ENCODE peak calls at places on chromosomes 3 and 15, in six cellular contexts. O is K562, S is breast epithelium, H is GM12892, E is sigmoid colon, P is endothelial cell of umbilical vein. B is an unnamed sample.

GRCh38 chr3:156421534-156421933 is 133.4 kb downstream of the SSR3 start:
- DNase-seq in S (no peak), P (no peak), E (no peak), H (no peak), O (no peak), B (no peak)

GRCh38 chr3:46660003-46660402 is 33.5 kb downstream of the ALS2CL start:
- DNase-seq in E (no peak), O (no peak), P (no peak), S (no peak), H (no peak), B (peak)

GRCh38 chr15:31840849-31841476 is 189.4 kb upstream of the CHRNA7 start:
- DNase-seq in P (no peak), E (no peak), S (no peak), H (no peak), O (no peak), B (no peak)

GRCh38 chr3:158727499-158728377 is 4.5 kb downstream of the RARRES1 start:
- DNase-seq in P (peak), H (peak), O (peak), E (peak), S (peak), B (no peak)

GRCh38 chr3:151660890-151661289 is 72.8 kb upstream of the AADACL2 start:
- DNase-seq in S (no peak), H (no peak), P (no peak), O (no peak), E (no peak), B (no peak)

GRCh38 chr3:152174876-152175575 is 93.7 kb upstream of the MBNL1 start:
- DNase-seq in E (no peak), O (no peak), P (no peak), H (no peak), S (no peak), B (no peak)

GRCh38 chr3:31011383-31011782 is 116.9 kb upstream of the GADL1 start:
- DNase-seq in P (no peak), O (no peak), E (no peak), S (no peak), H (no peak), B (no peak)

GRCh38 chr15:38941399-38941953 is 376.9 kb upstream of the RASGRP1 start:
- DNase-seq in S (no peak), E (no peak), O (no peak), H (no peak), P (peak), B (no peak)

GRCh38 chr15:71276355-71276665 is 161.0 kb downstream of the THSD4 start:
- DNase-seq in E (no peak), P (no peak), H (no peak), O (no peak), S (no peak), B (no peak)

GRCh38 chr3:187066228-187066995 is 72.9 kb downstream of the RPL39L start:
- DNase-seq in O (peak), E (no peak), S (no peak), H (no peak), P (peak), B (peak)

GRCh38 chr3:194287977-194288706 is 63.0 kb downstream of the CPN2 start:
- DNase-seq in S (no peak), P (no peak), H (no peak), E (peak), O (no peak), B (no peak)

GRCh38 chr3:26623409-26624208 is 1.0 kb downstream of the LRRC3B start:
- DNase-seq in E (peak), O (no peak), P (no peak), H (peak), S (no peak), B (no peak)

GRCh38 chr3:58188173-58188564 is 22.6 kb downstream of the DNASE1L3 start:
- DNase-seq in P (no peak), H (no peak), E (no peak), O (no peak), S (no peak), B (no peak)

DNA sequence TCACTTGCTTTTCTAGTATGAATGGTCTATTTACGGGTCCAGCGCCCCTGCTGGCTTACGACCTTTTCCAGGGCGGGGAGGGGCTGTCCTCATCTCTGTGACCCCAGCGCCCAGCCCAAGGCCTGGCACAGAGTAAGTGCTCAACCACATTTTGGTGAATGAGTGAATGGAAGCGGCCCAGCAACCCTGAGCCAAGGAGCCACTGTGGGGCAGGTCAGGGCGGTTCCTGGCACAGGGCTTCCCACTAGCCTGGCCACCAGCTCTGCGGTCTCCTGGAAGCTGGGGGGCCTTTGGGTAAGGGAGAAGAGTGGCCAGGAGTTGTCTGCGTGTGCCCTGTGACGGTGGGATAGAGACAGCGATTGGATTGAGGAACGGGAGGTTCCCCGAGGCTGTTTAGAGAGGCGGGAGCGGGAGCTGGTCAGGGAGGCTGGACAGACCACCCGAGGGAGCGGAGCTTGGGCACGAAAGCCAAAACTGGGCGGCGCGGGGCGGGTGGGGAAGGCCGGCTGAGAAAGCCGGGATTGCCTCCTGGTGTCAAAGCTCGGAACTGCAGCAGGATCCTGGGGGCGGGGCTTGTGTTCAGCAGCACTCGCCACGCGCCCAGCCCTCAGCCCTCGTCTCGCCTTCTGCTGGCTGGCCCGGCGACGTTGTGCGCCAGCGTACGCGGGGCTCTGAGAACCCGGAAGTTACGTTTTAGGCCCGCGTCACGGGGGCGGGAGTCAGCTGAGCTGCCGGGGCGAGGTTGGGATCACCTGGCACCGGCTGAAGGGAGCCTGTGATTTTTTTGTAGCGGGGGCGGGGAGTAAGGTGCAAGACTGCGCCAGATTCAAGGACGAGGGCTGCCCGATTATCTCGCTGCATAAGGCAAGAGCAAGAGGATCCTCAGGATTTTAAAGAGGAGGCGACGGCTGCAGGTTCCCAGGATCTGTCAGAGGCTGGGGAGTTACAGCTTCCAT is at the start of gene VPS18:
- DNase-seq in E (peak), O (peak), P (peak), S (peak), H (peak), B (peak)
- TF ChIP-seq POLR2A in E (peak), O (peak), P (peak), S (peak), H (peak), B (peak)

GRCh38 chr3:37996785-37997301 is 6.3 kb downstream of the VILL start:
- DNase-seq in E (peak), S (peak), P (peak), O (peak), H (no peak), B (peak)
- TF ChIP-seq POLR2AphosphoS5 in E (no peak), S (no peak), P (no peak), O (peak), H (no peak), B (peak)

DNA sequence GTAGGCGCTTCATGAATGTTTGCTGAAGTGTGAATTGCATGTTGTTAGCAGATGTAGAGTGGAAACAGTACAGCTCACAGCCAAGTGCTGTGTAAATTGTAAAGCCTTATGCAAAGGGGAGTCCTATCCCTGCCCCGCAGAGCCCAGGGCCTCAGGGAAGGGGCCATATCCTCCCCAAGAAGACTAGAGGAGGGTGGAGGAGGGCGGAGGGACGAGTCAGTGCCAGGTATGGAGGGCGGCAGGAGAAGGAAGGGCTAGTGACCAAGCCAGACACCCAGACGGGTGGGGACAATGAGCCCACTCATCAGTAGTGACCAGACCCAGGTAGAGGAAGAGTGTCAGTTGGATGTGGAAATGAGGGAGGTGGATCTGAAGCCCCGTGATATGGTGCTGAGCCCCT is 45.2 kb downstream of the ZNF710 start:
- DNase-seq in O (no peak), H (no peak), P (no peak), S (no peak), E (no peak), B (no peak)
- TF ChIP-seq POLR2A in O (no peak), H (no peak), P (no peak), S (no peak), E (no peak), B (no peak)

GRCh38 chr3:10011644-10012043 is 14.6 kb upstream of the FANCD2 start:
- DNase-seq in E (no peak), S (no peak), H (no peak), O (no peak), P (no peak), B (no peak)

GRCh38 chr3:10007126-10007782 is 19.0 kb upstream of the FANCD2 start:
- DNase-seq in H (no peak), S (peak), E (peak), O (no peak), P (no peak), B (no peak)

GRCh38 chr3:10012106-10012505 is 14.1 kb upstream of the FANCD2 start:
- DNase-seq in S (no peak), P (no peak), O (no peak), H (no peak), E (peak), B (no peak)

GRCh38 chr3:10008588-10009344 is 17.5 kb upstream of the FANCD2 start:
- DNase-seq in O (peak), E (peak), H (peak), S (peak), P (peak), B (peak)

GRCh38 chr3:10010546-10011465 is 15.4 kb upstream of the FANCD2 start:
- DNase-seq in E (peak), O (peak), H (peak), P (peak), S (peak), B (peak)
- TF ChIP-seq POLR2AphosphoS5 in E (peak), O (no peak), H (no peak), P (peak), S (no peak), B (peak)

DNA sequence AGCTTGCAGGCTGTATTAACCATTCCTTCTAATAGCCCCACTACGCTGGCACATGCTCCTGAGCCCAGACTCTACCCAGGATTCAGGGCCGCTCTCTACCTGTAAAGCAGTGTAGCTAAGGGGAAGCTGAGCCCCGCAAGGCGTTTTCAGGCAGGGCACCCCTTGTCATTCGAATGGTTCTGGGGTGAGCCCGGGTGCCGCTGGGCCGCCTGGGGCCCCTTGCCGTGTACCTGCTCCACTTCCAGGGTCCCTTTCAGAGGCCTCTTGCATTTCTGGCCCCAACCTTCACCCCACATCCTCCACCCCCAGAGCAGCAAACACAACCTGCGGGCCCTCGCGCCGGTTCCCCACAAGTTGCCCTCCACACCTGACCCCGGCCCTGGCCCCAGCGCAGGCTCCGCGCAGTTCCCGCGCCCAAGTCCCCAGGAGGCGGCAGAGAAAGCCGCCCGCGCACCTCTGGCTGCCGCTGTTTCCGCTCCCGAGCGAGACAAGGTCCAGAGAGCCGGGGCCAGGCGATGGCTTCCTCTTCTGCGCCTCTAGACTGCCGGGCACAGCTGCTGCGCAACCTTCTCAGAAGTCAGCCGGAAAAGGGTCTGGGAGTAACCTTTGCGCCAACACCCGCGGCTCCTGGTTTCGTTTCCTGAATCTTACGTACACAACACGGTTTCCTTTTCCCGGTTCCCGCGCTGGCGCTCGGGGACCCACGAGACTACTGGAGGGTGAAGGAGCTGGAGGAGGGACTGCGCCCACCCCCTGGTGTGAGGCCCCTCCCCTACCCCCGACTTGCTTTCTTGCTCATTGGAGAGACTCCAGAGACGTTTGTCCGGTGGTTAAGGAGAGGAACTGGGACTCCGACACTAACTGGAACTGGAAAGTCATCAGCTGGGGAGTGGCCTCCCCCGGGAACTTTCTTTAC is at the start of gene PLSCR1:
- DNase-seq in O (peak), S (peak), P (peak), H (peak), E (peak), B (peak)
- TF ChIP-seq POLR2A in O (peak), S (peak), P (peak), H (peak), E (peak), B (peak)

GRCh38 chr3:139110072-139110830 is 65.6 kb upstream of the PRR23C start:
- DNase-seq in O (no peak), H (no peak), P (no peak), E (no peak), S (peak), B (peak)
- TF ChIP-seq POLR2AphosphoS5 in O (no peak), H (no peak), P (no peak), E (no peak), S (no peak), B (no peak)

DNA sequence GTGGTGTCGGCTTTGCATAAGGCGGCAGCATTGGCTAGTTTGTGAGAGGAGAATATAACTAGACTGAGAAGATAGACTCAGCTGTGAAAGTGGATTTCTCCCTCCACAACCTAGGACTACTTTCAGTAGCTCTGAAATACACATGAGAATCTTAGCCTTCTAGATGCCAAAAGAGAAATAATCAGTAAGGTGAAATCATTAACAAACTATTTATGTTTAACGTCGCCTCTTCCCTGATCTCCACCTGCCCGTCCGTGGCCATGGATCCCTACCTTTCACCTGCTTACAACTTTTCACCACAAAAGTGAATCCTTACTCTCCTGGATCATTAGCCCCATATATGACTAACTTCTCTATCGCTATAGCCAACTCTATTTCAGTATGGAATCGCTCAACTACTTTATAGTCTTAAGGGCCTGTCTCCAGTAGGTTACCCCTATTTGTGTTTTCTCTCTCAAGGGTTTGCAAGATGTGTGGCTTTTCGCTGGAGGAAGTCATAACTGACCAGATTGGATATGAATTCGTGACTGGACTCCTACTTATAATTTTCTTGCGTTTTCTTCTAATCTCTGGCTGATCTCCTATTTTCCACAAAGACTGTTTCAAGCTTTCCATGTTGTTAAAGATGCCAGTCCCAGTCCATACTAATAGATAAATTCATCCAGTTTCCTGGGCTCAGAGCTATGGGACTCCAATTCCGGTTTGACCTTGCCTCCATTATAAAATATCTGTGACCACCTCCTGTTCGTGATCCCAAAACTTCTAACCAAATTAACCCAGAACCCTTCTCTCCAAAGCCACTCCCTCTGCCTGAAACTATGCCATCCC is 1.1 kb upstream of the STAG1 start:
- DNase-seq in O (peak), S (no peak), P (no peak), H (no peak), E (no peak), B (no peak)
- TF ChIP-seq POLR2A in O (no peak), S (no peak), P (no peak), H (no peak), E (no peak), B (no peak)

GRCh38 chr3:32467333-32468070 is 35.1 kb downstream of the CMTM6 start:
- DNase-seq in E (peak), H (peak), P (peak), O (peak), S (peak), B (peak)
- TF ChIP-seq POLR2AphosphoS5 in E (peak), H (no peak), P (no peak), O (no peak), S (peak), B (no peak)